ENCODE peak calls at places on chromosomes 6 and 20, in five cellular contexts. L is astrocyte, B is fibroblast of lung, H is neural progenitor cell, T is K562. K is an unnamed sample. For H3K4me1 and H3K36me3, the result is how much of the 10 kb centered on the place peaks cover.

GRCh38 chr6:115796829-115797228 is 263.9 kb downstream of the FRK start:
- DNase-seq in L (no peak), B (no peak), T (no peak), H (peak), K (no peak)

GRCh38 chr6:90184334-90185298 is 112.0 kb downstream of the BACH2 start:
- DNase-seq in H (no peak), L (peak), B (peak), T (no peak), K (peak)

GRCh38 chr6:115838763-115839401 is 221.8 kb downstream of the FRK start:
- DNase-seq in B (no peak), L (peak), T (peak), H (peak), K (peak)

GRCh38 chr6:43088654-43089056 is 12.5 kb downstream of the PTK7 start:
- DNase-seq in L (peak), B (peak), H (no peak), T (no peak), K (no peak)

GRCh38 chr6:157755752-157756411 is 67.2 kb upstream of the SNX9 start:
- DNase-seq in L (no peak), H (no peak), T (no peak), B (no peak), K (no peak)

GRCh38 chr6:158850807-158851115 is 31.6 kb upstream of the EZR start:
- DNase-seq in L (no peak), H (no peak), B (peak), T (no peak), K (no peak)

GRCh38 chr6:23505021-23505420 is 621.0 kb upstream of the NRSN1 start:
- DNase-seq in L (peak), T (no peak), H (no peak), B (peak), K (no peak)

GRCh38 chr6:136251394-136251793 is 1.3 kb upstream of the MTFR2 start:
- DNase-seq in T (peak), L (no peak), B (no peak), H (no peak), K (no peak)

GRCh38 chr20:25020901-25021301 is 28.4 kb upstream of the APMAP start:
- DNase-seq in L (no peak), H (no peak), T (no peak), B (no peak), K (no peak)

GRCh38 chr20:4437131-4437530 is 284.6 kb upstream of the PRND start:
- DNase-seq in B (no peak), T (no peak), H (no peak), L (no peak), K (no peak)

GRCh38 chr6:150153905-150154492 is 11.2 kb downstream of the PPP1R14C start:
- DNase-seq in B (peak), T (no peak), L (peak), H (no peak), K (no peak)

GRCh38 chr6:163888030-163888819 is 473.7 kb downstream of the QKI start:
- DNase-seq in T (no peak), H (no peak), B (no peak), L (no peak), K (no peak)

GRCh38 chr20:20439602-20440001 is 71.7 kb downstream of the INSM1 start:
- DNase-seq in H (no peak), T (no peak), B (no peak), L (no peak), K (no peak)

GRCh38 chr20:35665949-35666288 is 1.2 kb upstream of the CPNE1 start:
- DNase-seq in T (no peak), L (no peak), B (no peak), H (no peak), K (no peak)

GRCh38 chr6:153085239-153085638 is 45.8 kb downstream of the RGS17 start:
- DNase-seq in L (no peak), H (no peak), B (no peak), T (no peak), K (no peak)

GRCh38 chr6:9933674-9934073 is 481.2 kb downstream of the TFAP2A start:
- DNase-seq in H (no peak), T (no peak), L (peak), B (peak), K (no peak)

GRCh38 chr20:23063573-23063972 is 14.1 kb upstream of the THBD start:
- DNase-seq in L (no peak), B (peak), T (no peak), H (no peak), K (no peak)

DNA sequence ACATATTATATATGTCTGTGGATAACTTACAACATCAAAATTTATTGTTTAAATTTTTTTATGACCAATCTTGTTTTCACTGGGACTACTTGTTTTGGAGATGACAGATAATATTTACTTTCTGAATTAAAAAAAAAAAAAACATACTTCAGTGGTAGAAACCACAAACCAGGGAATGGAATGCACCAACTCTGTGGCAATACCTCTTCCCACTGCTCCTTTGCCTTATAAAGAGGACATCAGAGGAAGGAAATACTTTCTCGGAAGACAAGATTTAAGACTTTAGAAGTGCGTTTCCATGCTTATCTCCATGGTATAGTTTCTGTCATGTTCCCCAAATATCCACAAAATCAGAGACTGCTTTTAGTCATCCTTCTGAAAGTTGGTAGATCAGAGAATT is 1241.1 kb upstream of the EYS start:
- DNase-seq in T (no peak), H (no peak), L (peak), B (peak), K (no peak)
- H3K4me1 ChIP-seq in T (under half), H (under half), L (under half), B (under half), K (under half)

GRCh38 chr6:48474136-48474535 is 363.1 kb upstream of the PTCHD4 start:
- DNase-seq in B (no peak), H (no peak), T (no peak), L (no peak), K (no peak)

GRCh38 chr6:48472121-48472520 is 361.1 kb upstream of the PTCHD4 start:
- DNase-seq in B (peak), T (no peak), H (no peak), L (peak), K (no peak)

GRCh38 chr6:48471326-48471725 is 360.3 kb upstream of the PTCHD4 start:
- DNase-seq in H (no peak), L (no peak), B (no peak), T (no peak), K (no peak)

GRCh38 chr6:48474764-48475674 is 364.0 kb upstream of the PTCHD4 start:
- DNase-seq in T (no peak), L (no peak), H (no peak), B (peak), K (no peak)

DNA sequence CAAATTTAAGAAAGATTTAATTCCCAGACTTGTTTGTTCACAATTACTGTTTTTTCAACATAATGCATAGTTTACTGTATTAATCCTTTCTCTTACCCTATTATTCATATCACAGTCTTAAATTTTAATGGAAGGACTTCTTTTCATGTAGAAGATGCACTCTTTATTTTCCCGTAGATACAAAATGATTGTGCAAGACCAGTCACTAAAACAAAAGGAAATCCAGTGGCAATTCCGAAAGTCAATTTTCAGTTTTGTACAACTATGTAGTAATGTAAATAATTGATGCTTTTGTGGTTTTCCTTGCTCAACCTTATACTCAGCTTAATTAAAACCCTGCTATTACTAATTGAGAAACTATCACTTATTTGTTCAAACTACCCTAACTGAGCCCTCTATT is 361.5 kb upstream of the PTCHD4 start:
- DNase-seq in L (no peak), T (no peak), H (no peak), B (no peak), K (no peak)
- H3K36me3 ChIP-seq in L (under half), T (under half), H (under half), B (under half), K (under half)

GRCh38 chr20:38031957-38032356 is 1.3 kb downstream of the TTI1 start:
- DNase-seq in B (no peak), H (no peak), L (no peak), T (no peak), K (no peak)

GRCh38 chr20:38034108-38034649 is 633 bp downstream of the RPRD1B start:
- DNase-seq in H (no peak), L (no peak), B (peak), T (no peak), K (peak)

GRCh38 chr20:38033330-38034107 is at the start of the genes RPRD1B and TTI1:
- DNase-seq in B (peak), L (peak), H (peak), T (peak), K (peak)

GRCh38 chr20:38034961-38035360 is 1.4 kb downstream of the RPRD1B start:
- DNase-seq in B (peak), H (no peak), L (peak), T (no peak), K (no peak)

DNA sequence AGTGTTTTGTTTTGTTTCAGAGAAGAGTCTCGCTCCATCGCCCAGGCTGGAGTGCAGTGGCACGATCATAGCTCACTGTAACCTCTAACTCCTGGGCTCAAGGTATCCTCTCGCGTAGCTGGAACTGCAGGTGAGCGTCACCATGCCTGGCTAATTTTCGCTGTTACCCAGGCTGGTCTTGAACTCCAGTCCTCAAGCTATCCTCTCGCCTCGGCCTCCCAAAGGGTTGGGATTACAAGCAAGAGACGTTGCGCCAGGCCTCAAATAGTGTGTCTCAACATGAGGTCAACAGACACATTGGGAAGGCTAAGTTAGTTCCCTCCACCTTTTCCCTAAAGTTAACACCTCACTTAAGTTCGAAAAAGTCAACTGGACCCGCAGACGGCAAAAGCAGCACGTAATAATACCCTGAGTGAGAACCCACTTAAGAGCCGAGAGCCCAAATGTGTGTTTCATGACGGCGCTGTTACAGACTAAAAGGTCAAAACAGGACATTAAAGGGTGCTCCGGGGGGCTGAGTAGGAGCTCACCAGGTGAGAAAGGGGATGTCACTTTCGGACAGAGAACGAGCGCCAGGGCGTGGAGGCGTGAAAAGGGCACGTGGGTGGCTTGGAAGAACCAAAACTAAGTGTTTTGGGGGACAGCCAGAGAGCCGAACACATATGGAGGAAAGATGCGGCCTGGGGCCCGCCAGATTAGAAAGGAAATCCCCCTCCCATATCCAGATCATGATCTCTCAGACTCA is 499 bp downstream of the TTI1 start:
- DNase-seq in B (no peak), L (peak), H (peak), T (no peak), K (no peak)
- H3K4me1 ChIP-seq in B (under half), L (under half), H (under half), T (under half), K (under half)

GRCh38 chr6:7207688-7208087 is 99.9 kb downstream of the RREB1 start:
- DNase-seq in H (no peak), T (no peak), B (no peak), L (no peak), K (no peak)
- H3K36me3 ChIP-seq in H (under half), T (half or more), B (under half), L (under half), K (under half)

GRCh38 chr6:80974579-80974978 is 777.9 kb downstream of the TENT5A start:
- DNase-seq in H (peak), B (no peak), T (no peak), L (no peak), K (no peak)

GRCh38 chr6:80976336-80976735 is 776.1 kb downstream of the TENT5A start:
- DNase-seq in T (no peak), H (no peak), L (no peak), B (peak), K (no peak)
- H3K4me1 ChIP-seq in T (under half), H (under half), L (under half), B (under half), K (under half)

GRCh38 chr20:37308098-37309050 is 18.9 kb downstream of the MANBAL start:
- DNase-seq in T (no peak), H (no peak), L (no peak), B (no peak), K (no peak)

GRCh38 chr20:37309941-37310590 is 20.6 kb downstream of the MANBAL start:
- DNase-seq in H (no peak), L (no peak), T (no peak), B (no peak), K (no peak)

GRCh38 chr20:37310951-37311350 is 21.5 kb downstream of the MANBAL start:
- DNase-seq in B (no peak), T (no peak), H (no peak), L (no peak), K (no peak)

GRCh38 chr20:37311710-37312355 is 22.4 kb downstream of the MANBAL start:
- DNase-seq in B (peak), H (no peak), T (no peak), L (peak), K (no peak)

DNA sequence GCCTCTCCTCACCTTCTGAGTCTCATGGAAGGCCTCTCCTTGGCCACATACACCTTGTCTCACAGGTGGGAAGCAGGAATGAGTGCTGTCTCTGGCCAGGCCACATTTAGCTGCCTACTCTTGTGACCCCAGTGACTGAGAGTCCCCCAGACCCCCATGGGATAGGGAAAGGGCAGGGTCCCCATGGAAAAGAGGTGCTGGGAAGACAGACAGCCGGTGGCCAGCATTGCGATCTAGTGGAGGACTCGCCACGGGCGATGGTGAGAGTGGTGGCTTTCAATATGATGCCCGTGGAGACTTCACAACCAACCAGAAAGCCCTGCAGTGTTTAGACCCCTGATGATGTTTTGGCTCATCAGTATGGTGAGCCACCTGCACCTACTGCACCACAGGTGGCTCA is 19.8 kb downstream of the MANBAL start:
- DNase-seq in H (no peak), T (no peak), L (no peak), B (no peak), K (no peak)
- H3K36me3 ChIP-seq in H (under half), T (half or more), L (under half), B (under half), K (half or more)

DNA sequence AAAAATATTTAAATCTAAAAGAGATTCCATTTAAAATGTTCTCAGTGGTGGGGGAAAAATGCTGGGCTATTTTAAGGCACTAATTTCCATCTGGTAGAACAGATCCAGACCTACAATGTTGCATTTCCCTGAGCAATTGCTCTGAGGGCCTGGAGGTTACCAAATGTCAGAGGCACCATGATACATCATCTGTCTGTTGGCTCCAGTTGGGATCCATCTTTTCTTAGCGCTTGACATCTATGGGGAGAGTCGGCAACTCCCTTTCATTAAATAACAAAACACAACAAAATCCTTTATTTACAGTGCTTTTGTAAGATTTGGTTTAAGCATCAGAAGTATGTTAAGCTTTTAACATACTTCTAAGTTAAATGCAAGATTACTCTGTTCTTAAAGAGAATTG is 224.5 kb downstream of the FOXC1 start:
- DNase-seq in B (no peak), T (no peak), L (no peak), H (no peak), K (no peak)
- H3K4me1 ChIP-seq in B (under half), T (under half), L (under half), H (under half), K (under half)